ENCODE peak calls at places on chromosomes 12 and 14, in four cellular contexts. Z, R, P and C are unnamed samples.

GRCh38 chr12:31117203-31118011 is 43.7 kb downstream of the DDX11 start:
- DNase-seq in Z (peak; percentile 55), R (peak; percentile 35), P (peak; percentile 86), C (peak; percentile 86)

GRCh38 chr14:69711471-69712216 is 55.3 kb upstream of the SRSF5 start:
- DNase-seq in R (no peak), P (no peak), Z (no peak), C (no peak)

GRCh38 chr14:75380656-75381055 is 47.2 kb upstream of the JDP2 start:
- DNase-seq in Z (no peak), P (no peak), R (no peak), C (no peak)

GRCh38 chr14:93974833-93975232 is 1.5 kb downstream of the ASB2 start:
- DNase-seq in R (no peak), P (no peak), Z (no peak), C (no peak)

GRCh38 chr14:78848234-78848820 is 678.2 kb downstream of the NRXN3 start:
- DNase-seq in R (peak; percentile 63), P (no peak), Z (peak; percentile 69), C (peak; percentile 71)

GRCh38 chr12:27619308-27619707 is 76.9 kb upstream of the REP15 start:
- DNase-seq in Z (no peak), P (no peak), R (peak; percentile 86), C (no peak)

GRCh38 chr14:99191663-99192621 is 80.1 kb downstream of the BCL11B start:
- DNase-seq in P (no peak), Z (no peak), R (peak; percentile 74), C (no peak)

GRCh38 chr12:62933871-62934798 is 815 bp downstream of the PPM1H start:
- DNase-seq in P (no peak), R (no peak), Z (peak; percentile 56), C (peak; percentile 20)

GRCh38 chr12:11307143-11307542 is 3.1 kb downstream of the PRB4 start:
- DNase-seq in P (no peak), Z (no peak), R (peak; percentile 74), C (no peak)

GRCh38 chr12:23884909-23885308 is 64.6 kb downstream of the SOX5 start:
- DNase-seq in R (no peak), P (no peak), Z (no peak), C (no peak)

GRCh38 chr12:44053550-44054243 is 217.8 kb downstream of the TMEM117 start:
- DNase-seq in P (no peak), Z (no peak), R (peak; percentile 1), C (no peak)

GRCh38 chr14:102085503-102085902 is 1.3 kb downstream of the HSP90AA1 start:
- DNase-seq in R (no peak), P (no peak), Z (no peak), C (no peak)

GRCh38 chr12:79927772-79928474 is 7.0 kb downstream of the PPP1R12A start:
- DNase-seq in R (peak; percentile 42), Z (no peak), P (no peak), C (no peak)

GRCh38 chr14:93106541-93107156 is 9.1 kb downstream of the ITPK1 start:
- DNase-seq in P (no peak), Z (no peak), R (no peak), C (no peak)

GRCh38 chr12:92735131-92735721 is 32.4 kb downstream of the PLEKHG7 start:
- DNase-seq in P (peak; percentile 19), Z (no peak), R (peak; percentile 98), C (no peak)

GRCh38 chr12:94725375-94726168 is 75.2 kb upstream of the TMCC3 start:
- DNase-seq in Z (peak; percentile 21), P (no peak), R (peak; percentile 83), C (no peak)

GRCh38 chr12:19880076-19880475 is 440.8 kb downstream of the AEBP2 start:
- DNase-seq in Z (no peak), R (no peak), P (no peak), C (no peak)

GRCh38 chr12:113683566-113683965 is 211.9 kb upstream of the LHX5 start:
- DNase-seq in Z (no peak), P (no peak), R (no peak), C (no peak)

GRCh38 chr14:45125754-45126153 is 8.5 kb downstream of the FKBP3 start:
- DNase-seq in P (no peak), Z (no peak), R (no peak), C (no peak)

GRCh38 chr12:111598637-111599458 is at the start of gene ATXN2:
- DNase-seq in R (peak; percentile 74), Z (peak; percentile 54), P (no peak), C (peak; percentile 75)

GRCh38 chr14:50944647-50945413 is 547 bp upstream of the PYGL start:
- DNase-seq in R (peak; percentile 48), P (no peak), Z (no peak), C (no peak)

GRCh38 chr12:109678732-109679131 is 34.9 kb upstream of the FAM222A start:
- DNase-seq in Z (no peak), R (peak; percentile 2), P (no peak), C (peak; percentile 20)

GRCh38 chr14:103259184-103259583 is 74.9 kb upstream of the EIF5 start:
- DNase-seq in Z (no peak), P (no peak), R (no peak), C (no peak)

GRCh38 chr14:22476882-22477281 is 112.1 kb downstream of the DAD1 start:
- DNase-seq in Z (no peak), P (no peak), R (no peak), C (no peak)

GRCh38 chr14:22475381-22475780 is 113.6 kb downstream of the DAD1 start:
- DNase-seq in R (no peak), P (no peak), Z (no peak), C (no peak)

GRCh38 chr14:22477569-22478194 is 111.3 kb downstream of the DAD1 start:
- DNase-seq in Z (no peak), R (no peak), P (no peak), C (no peak)

GRCh38 chr14:22474730-22475351 is 114.2 kb downstream of the DAD1 start:
- DNase-seq in P (no peak), R (peak; percentile 68), Z (no peak), C (no peak)

GRCh38 chr14:22476005-22476751 is 112.8 kb downstream of the DAD1 start:
- DNase-seq in P (no peak), Z (no peak), R (no peak), C (no peak)
- TF ChIP-seq CTCF in P (no peak), Z (no peak), R (no peak), C (no peak)

DNA sequence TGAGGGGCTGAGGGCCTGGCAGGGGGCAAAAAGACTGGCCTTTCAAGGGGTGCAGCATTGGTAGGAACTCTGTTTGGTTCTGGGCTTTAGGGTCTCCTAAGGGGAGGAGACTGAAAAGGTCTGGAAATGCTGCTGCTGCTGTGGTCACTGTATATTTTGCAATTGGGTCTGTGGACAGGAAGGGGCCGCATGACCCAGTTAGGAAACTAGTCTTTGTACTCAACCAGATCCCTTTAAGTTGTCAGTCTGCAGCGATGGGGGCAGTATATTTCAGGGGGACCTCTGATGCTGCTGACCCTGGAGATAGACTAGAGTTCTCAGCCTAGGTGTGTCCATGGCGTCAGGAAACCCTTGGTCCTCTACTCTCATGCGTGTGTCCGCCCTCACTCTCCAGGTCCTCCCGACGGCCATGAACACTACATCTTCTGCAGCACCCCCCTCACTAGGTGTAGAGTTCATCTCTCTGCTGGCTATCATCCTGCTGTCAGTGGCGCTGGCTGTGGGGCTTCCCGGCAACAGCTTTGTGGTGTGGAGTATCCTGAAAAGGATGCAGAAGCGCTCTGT is 4.0 kb downstream of the LTB4R start:
- DNase-seq in P (no peak), Z (no peak), R (no peak), C (no peak)
- TF ChIP-seq CTCF in P (no peak), Z (no peak), R (no peak), C (no peak)

GRCh38 chr14:58368951-58369350 is 26.8 kb upstream of the TOMM20L start:
- DNase-seq in R (no peak), Z (no peak), P (no peak), C (no peak)
- TF ChIP-seq CTCF in R (no peak), Z (no peak), P (no peak), C (no peak)

GRCh38 chr12:104358353-104359003 is 54.9 kb downstream of the EID3 start:
- DNase-seq in R (peak; percentile 70), P (peak; percentile 60), Z (peak; percentile 69), C (peak; percentile 46)
- TF ChIP-seq CTCF in R (peak; percentile 86), P (peak; percentile 64), Z (peak; percentile 70), C (peak; percentile 60)

GRCh38 chr12:76455582-76456345 is 103.8 kb downstream of the OSBPL8 start:
- DNase-seq in Z (no peak), R (peak; percentile 95), P (no peak), C (no peak)
- TF ChIP-seq CTCF in Z (peak; percentile 13), R (peak; percentile 71), P (peak; percentile 74), C (peak; percentile 40)